ENCODE peak calls at places on chromosomes 4 and X, in eight cellular contexts. P, H, N, U, Y, V, X and A are unnamed samples.

GRCh38 chr4:76012388-76012801 is 5.1 kb upstream of the CXCL9 start:
- DNase-seq in P (no peak), H (no peak), N (peak; percentile 9), U (no peak), Y (peak; percentile 13), V (no peak), X (no peak), A (no peak)

GRCh38 chr4:163166041-163166579 is 580 bp downstream of the NAF1 start:
- DNase-seq in P (peak; percentile 80), H (peak; percentile 58), N (peak; percentile 54), U (peak; percentile 33), Y (peak; percentile 46), V (peak; percentile 30), X (peak; percentile 37), A (peak; percentile 21)

GRCh38 chr4:99210789-99211188 is 8.3 kb downstream of the ADH6 start:
- DNase-seq in P (no peak), H (no peak), N (no peak), U (no peak), Y (no peak), V (no peak), X (no peak), A (no peak)

GRCh38 chr4:145976680-145977079 is 38.1 kb upstream of the ZNF827 start:
- DNase-seq in P (no peak), H (no peak), N (no peak), U (no peak), Y (no peak), V (no peak), X (no peak), A (no peak)

GRCh38 chr4:155582971-155583437 is 83.6 kb upstream of the GUCY1A1 start:
- DNase-seq in P (no peak), H (no peak), N (no peak), U (no peak), Y (peak; percentile 36), V (no peak), X (no peak), A (no peak)

GRCh38 chr4:25106363-25107151 is 53.7 kb downstream of the SEPSECS start:
- DNase-seq in P (no peak), H (no peak), N (no peak), U (no peak), Y (no peak), V (no peak), X (no peak), A (no peak)

GRCh38 chr4:16765549-16765948 is 132.9 kb downstream of the LDB2 start:
- DNase-seq in P (no peak), H (no peak), N (no peak), U (no peak), Y (peak; percentile 49), V (no peak), X (no peak), A (no peak)

GRCh38 chrX:153226344-153227190 is 47.5 kb downstream of the MAGEA1 start:
- DNase-seq in P (no peak), H (no peak), N (no peak), U (no peak), Y (peak; percentile 57), V (no peak), X (no peak), A (peak; percentile 48)

GRCh38 chrX:126658447-126658846 is 105.8 kb upstream of the DCAF12L1 start:
- DNase-seq in P (no peak), H (no peak), N (no peak), U (no peak), Y (no peak), V (no peak), X (no peak), A (no peak)

GRCh38 chrX:73262991-73263390 is 48.3 kb upstream of the NAP1L2 start:
- DNase-seq in P (no peak), H (no peak), N (no peak), U (no peak), Y (peak; percentile 1), V (no peak), X (no peak), A (no peak)

GRCh38 chr4:175758595-175758994 is 53.5 kb downstream of the GPM6A start:
- DNase-seq in P (no peak), H (no peak), N (no peak), U (no peak), Y (no peak), V (no peak), X (no peak), A (no peak)

GRCh38 chr4:156896536-156896935 is 75.1 kb downstream of the PDGFC start:
- DNase-seq in P (no peak), H (no peak), N (no peak), U (no peak), Y (no peak), V (no peak), X (no peak), A (no peak)

GRCh38 chrX:555589-556220 is 74.9 kb upstream of the SHOX start:
- DNase-seq in P (no peak), H (no peak), N (no peak), U (no peak), Y (no peak), V (no peak), X (no peak), A (no peak)

GRCh38 chr4:173214661-173215060 is 46.0 kb downstream of the GALNT7 start:
- DNase-seq in P (no peak), H (no peak), N (no peak), U (no peak), Y (peak; percentile 57), V (no peak), X (no peak), A (no peak)

GRCh38 chr4:150583287-150584197 is 1.6 kb downstream of the MAB21L2 start:
- DNase-seq in P (no peak), H (no peak), N (peak; percentile 20), U (no peak), Y (peak; percentile 26), V (no peak), X (no peak), A (no peak)

GRCh38 chrX:53317365-53318069 is 36.1 kb upstream of the IQSEC2 start:
- DNase-seq in P (no peak), H (peak; percentile 63), N (peak; percentile 78), U (peak; percentile 36), Y (peak; percentile 39), V (peak; percentile 60), X (peak; percentile 58), A (peak; percentile 40)

GRCh38 chrX:23494741-23495140 is 160.1 kb downstream of the PTCHD1 start:
- DNase-seq in P (no peak), H (no peak), N (no peak), U (no peak), Y (no peak), V (no peak), X (no peak), A (no peak)

GRCh38 chrX:3046253-3046909 is 5.1 kb downstream of the ARSF start:
- DNase-seq in P (no peak), H (no peak), N (no peak), U (no peak), Y (peak; percentile 0), V (no peak), X (no peak), A (no peak)

GRCh38 chr4:8906991-8907595 is 35.5 kb upstream of the HMX1 start:
- DNase-seq in P (peak; percentile 41), H (no peak), N (no peak), U (no peak), Y (no peak), V (no peak), X (no peak), A (no peak)

GRCh38 chrX:36856849-36857248 is 151.3 kb upstream of the FAM47C start:
- DNase-seq in P (no peak), H (no peak), N (no peak), U (no peak), Y (peak; percentile 0), V (no peak), X (no peak), A (no peak)

GRCh38 chr4:128810331-128810870 is 901 bp downstream of the JADE1 start:
- DNase-seq in P (peak; percentile 74), H (peak; percentile 22), N (peak; percentile 31), U (no peak), Y (no peak), V (no peak), X (peak; percentile 30), A (no peak)

GRCh38 chr4:159374749-159375535 is 272.1 kb downstream of the RAPGEF2 start:
- DNase-seq in P (no peak), H (no peak), N (peak; percentile 77), U (no peak), Y (no peak), V (no peak), X (no peak), A (no peak)